ENCODE peak calls at places on chromosomes 1 and 21, in seven cellular contexts. R is ovary, U is uterus, P is body of pancreas, L is spleen, M is stomach, Z is A549. D is an unnamed sample.

GRCh38 chr1:198910816-198911215 is 272.0 kb downstream of the PTPRC start:
- DNase-seq in L (no peak), U (no peak), Z (no peak), P (no peak), R (no peak), M (no peak), D (no peak)

GRCh38 chr1:155254714-155255242 is 505 bp downstream of the ENTREP3 start:
- DNase-seq in Z (no peak), L (peak; percentile 86), P (peak; percentile 20), R (peak; percentile 56), M (no peak), U (peak; percentile 56), D (no peak)

GRCh38 chr1:216723274-216723780 is at the start of gene ESRRG:
- DNase-seq in U (no peak), L (peak; percentile 78), M (peak; percentile 88), R (peak; percentile 14), Z (no peak), P (peak; percentile 79), D (peak; percentile 83)

GRCh38 chr1:9900142-9901043 is 9.7 kb downstream of the CTNNBIP1 start:
- DNase-seq in U (no peak), M (peak; percentile 86), P (peak; percentile 91), Z (no peak), L (peak; percentile 88), R (no peak), D (peak; percentile 20)

GRCh38 chr1:35637401-35637809 is 3.9 kb downstream of the PSMB2 start:
- DNase-seq in M (no peak), P (no peak), Z (no peak), U (no peak), L (no peak), R (no peak), D (peak; percentile 81)

GRCh38 chr1:215844777-215845176 is 277.7 kb downstream of the KCTD3 start:
- DNase-seq in Z (no peak), U (no peak), M (no peak), L (no peak), R (no peak), P (no peak), D (no peak)

GRCh38 chr21:43885721-43886120 is 20.7 kb downstream of the AGPAT3 start:
- DNase-seq in P (no peak), U (no peak), L (peak; percentile 49), R (no peak), Z (no peak), M (no peak), D (no peak)

GRCh38 chr21:34845521-34846213 is 176.9 kb downstream of the CLIC6 start:
- DNase-seq in P (no peak), U (no peak), M (peak; percentile 82), R (no peak), Z (no peak), L (no peak), D (no peak)

GRCh38 chr1:98055457-98055856 is 134.6 kb upstream of the DPYD start:
- DNase-seq in Z (no peak), L (no peak), P (no peak), U (no peak), M (no peak), R (no peak), D (no peak)

GRCh38 chr1:98054786-98055185 is 134.0 kb upstream of the DPYD start:
- DNase-seq in Z (no peak), R (no peak), P (no peak), U (no peak), M (no peak), L (no peak), D (no peak)

GRCh38 chr1:98054367-98054701 is 133.5 kb upstream of the DPYD start:
- DNase-seq in R (no peak), Z (no peak), M (no peak), U (no peak), P (no peak), L (no peak), D (no peak)

GRCh38 chr1:98051065-98051675 is 130.3 kb upstream of the DPYD start:
- DNase-seq in M (peak; percentile 72), Z (peak; percentile 77), P (peak; percentile 80), L (peak; percentile 77), U (peak; percentile 46), R (peak; percentile 58), D (peak; percentile 71)

DNA sequence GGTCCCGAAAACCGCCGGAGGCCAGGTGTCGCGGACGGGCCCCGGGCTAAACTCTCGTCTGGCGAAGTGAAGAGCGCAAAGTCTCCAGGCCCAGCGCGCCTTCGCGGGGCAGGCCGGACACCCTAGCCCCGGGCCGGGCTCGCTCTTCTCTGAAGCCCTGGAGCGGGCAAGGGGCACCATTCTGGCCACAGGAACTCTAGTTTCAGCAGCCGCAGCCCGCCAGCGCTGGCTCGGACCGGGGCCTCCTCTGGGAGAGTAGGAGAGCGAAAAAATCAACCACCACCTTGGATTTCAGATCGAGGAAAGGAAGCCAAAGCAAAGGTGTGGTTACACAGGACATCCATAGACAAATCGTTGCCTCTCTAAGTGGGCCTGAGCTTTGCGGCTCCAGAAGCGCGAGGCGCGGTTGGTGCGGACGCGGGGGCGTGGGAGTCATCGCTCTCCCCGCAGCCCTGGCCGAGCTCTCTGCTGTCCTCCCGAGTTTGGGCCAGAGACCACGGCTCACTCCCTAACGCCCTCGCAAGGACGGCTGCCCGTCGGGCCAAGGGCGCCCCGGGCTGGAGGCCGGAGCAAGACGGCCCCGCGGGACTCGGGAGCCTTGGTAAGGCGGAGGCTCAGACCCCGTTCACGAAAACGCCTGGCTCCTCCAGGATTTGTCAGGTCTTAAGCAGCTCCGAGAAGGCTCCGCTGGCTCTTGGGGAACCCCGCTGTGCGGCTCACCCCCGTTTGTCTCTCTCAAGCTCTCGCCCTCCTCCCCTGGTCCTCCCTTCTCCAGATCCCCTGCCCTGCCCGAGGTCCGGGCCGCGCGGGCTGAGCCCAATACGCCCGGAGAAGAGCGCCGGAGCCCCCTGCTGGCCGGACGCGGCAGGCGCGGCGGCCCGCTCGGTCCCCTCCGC is 132.9 kb upstream of the DPYD start:
- DNase-seq in Z (peak; percentile 59), U (peak; percentile 44), L (peak; percentile 92), P (peak; percentile 64), M (peak; percentile 55), R (peak; percentile 45), D (peak; percentile 38)
- TF ChIP-seq POLR2A in Z (no peak), U (no peak), L (no peak), P (no peak), M (no peak), R (no peak), D (no peak)

GRCh38 chr1:84690397-84691138 is at the start of gene SSX2IP:
- DNase-seq in L (peak; percentile 98), Z (peak; percentile 93), R (peak; percentile 98), U (peak; percentile 98), P (peak; percentile 99), M (peak; percentile 99), D (peak; percentile 99)

GRCh38 chr1:84691139-84691783 is 1.0 kb upstream of the SSX2IP start:
- DNase-seq in L (no peak), R (no peak), U (no peak), P (no peak), M (no peak), Z (no peak), D (peak; percentile 50)

GRCh38 chr1:84688461-84689061 is 1.7 kb downstream of the SSX2IP start:
- DNase-seq in P (no peak), Z (no peak), L (no peak), U (no peak), R (no peak), M (no peak), D (peak; percentile 94)

GRCh38 chr1:84687703-84688460 is 2.4 kb downstream of the SSX2IP start:
- DNase-seq in L (no peak), Z (no peak), P (no peak), M (no peak), R (no peak), U (no peak), D (peak; percentile 75)

DNA sequence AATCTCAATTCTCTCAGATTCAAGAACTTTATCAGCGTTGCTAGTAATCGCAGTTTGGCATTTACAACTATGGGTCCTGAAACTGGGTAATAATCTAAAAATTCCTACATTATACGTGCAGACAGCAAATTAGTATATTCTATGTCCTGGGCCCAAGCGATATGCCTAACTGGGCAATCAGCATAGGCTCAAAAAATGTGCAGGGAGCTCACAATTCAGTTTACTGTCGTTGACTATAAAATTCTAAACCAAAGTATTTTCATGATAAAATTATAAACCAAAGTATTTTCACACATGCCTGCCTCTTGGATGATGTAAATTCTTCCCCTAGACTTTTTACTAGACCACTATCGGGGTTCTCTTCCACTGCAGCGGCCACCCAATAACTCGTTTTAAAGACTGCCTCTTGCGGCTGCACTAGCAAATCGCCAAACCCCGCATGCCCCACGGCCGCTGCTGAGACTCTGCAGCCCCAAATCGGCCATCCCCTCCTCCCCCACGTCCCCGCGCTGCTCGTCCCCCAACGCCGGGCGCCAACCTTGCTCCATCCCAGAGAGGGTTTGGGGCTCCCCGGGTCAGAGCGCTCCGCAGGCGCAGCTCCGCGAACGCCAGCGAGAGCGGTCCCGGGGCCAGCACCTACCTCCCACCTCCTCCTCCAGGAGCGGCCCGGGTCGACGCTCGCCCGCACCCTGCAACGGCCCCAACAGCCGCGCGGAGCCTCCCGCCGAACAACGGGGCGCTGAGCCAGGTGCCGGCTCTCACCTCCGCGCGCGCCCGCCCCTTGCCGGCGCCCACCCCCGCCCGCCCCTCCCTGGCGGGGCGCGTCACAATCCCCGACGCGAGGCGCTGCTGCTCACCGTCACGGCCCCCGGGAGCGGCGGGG is 506 bp downstream of the SSX2IP start:
- DNase-seq in M (peak; percentile 58), L (peak; percentile 92), P (peak; percentile 69), U (peak; percentile 58), R (peak; percentile 63), Z (peak; percentile 39), D (peak; percentile 83)
- TF ChIP-seq POLR2A in M (no peak), L (no peak), P (no peak), U (no peak), R (no peak), Z (no peak), D (no peak)

DNA sequence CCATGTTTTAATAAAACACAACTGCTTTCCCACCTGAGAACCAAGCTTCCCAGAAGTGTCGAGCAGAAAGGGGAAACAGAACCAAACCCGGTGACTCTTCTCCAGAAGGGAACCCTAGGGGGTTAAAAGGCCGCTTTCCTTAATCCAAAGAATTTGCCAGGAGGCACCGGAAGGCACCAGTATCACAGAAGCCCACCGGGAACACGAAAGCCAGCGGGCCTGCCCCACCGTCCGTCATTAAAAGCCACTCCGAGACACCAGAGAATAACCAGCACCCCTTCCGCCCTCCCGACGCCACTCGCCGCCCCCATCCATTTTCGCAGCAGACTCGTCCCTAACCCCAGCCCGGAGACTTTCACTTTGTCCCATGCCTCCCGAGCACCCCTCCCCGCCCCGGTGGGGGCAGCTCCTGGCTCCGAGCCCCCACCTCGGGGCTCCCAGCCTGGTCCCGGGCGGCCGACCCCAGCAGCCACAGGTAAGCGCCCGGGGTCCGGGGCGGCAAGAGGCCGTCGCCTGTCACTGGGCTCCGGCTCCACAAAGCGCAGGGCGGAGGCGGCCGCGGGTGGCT is 105.3 kb downstream of the SLC45A1 start:
- DNase-seq in Z (no peak), R (peak; percentile 44), U (peak; percentile 42), L (peak; percentile 88), M (no peak), P (peak; percentile 45), D (peak; percentile 68)
- TF ChIP-seq POLR2A in Z (no peak), R (no peak), U (no peak), L (no peak), M (no peak), P (no peak), D (no peak)

DNA sequence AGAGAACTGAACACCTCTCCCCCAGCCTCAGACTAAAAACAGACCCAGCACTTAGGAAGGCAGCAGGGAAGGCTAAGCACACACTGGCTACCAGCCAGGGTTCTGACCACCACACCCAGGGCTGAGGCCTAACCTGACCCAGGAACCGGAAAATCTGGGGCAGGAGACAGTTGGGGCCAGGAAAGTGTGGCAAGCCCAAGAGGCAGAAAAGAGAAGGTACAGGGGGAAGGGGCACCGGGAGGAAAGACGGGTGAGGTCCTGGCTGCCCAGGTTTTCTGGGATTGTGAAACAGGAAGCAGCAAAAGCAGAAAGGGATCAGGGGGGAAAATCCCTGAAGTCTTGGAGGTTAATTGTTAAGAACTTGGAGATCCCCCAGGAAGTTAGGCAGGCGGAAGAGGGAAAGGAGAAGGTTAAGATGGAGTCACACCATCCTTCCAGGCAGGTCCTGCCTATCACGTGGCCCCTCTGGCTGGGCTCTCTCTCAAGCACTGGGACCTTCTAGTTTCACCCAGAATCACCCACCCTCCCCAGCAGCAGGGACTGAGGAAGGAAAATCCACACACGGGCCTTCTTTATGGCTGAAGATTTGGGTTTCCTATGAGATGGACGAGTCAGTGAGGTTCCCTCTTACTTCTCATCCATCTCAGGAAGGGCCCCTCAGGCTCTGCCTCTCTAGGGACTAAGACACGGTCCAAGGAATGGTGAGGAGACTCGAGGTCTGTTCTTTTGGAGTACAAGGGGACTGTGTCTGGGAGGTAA is 2.6 kb downstream of the HDGF start:
- DNase-seq in Z (peak; percentile 71), P (peak; percentile 60), M (peak; percentile 78), R (peak; percentile 78), L (no peak), U (peak; percentile 69), D (peak; percentile 74)
- TF ChIP-seq POLR2A in Z (no peak), P (peak; percentile 76), M (no peak), R (peak; percentile 51), L (no peak), U (no peak), D (no peak)

D was measured in erythroblast.